ENCODE peak calls at places on chromosomes 6 and 20, in five cellular contexts. Q, R, P, Z and G are unnamed samples.

GRCh38 chr6:152632383-152632782 is 4.8 kb downstream of the SYNE1 start:
- DNase-seq in Z (no peak), Q (no peak), R (no peak), P (no peak), G (no peak)

GRCh38 chr6:157491571-157492232 is 110.7 kb downstream of the ZDHHC14 start:
- DNase-seq in Z (no peak), R (no peak), Q (no peak), P (no peak), G (no peak)

GRCh38 chr20:2237059-2237458 is 58.7 kb upstream of the TGM3 start:
- DNase-seq in Q (peak), R (peak), P (no peak), Z (no peak), G (no peak)

GRCh38 chr6:56708810-56709597 is 66.3 kb upstream of the DST start:
- DNase-seq in Q (no peak), Z (peak), P (no peak), R (peak), G (peak)

GRCh38 chr6:126886106-126886505 is 232.4 kb upstream of the RSPO3 start:
- DNase-seq in R (no peak), Q (no peak), P (no peak), Z (no peak), G (no peak)

GRCh38 chr20:63056236-63057132 is 49.7 kb upstream of the BHLHE23 start:
- DNase-seq in Z (peak), Q (no peak), R (no peak), P (peak), G (peak)

GRCh38 chr20:62232764-62233645 is 5.3 kb upstream of the OSBPL2 start:
- DNase-seq in Z (no peak), P (no peak), R (no peak), Q (no peak), G (no peak)

GRCh38 chr20:4820833-4821518 is 99.3 kb downstream of the PRND start:
- DNase-seq in Z (no peak), Q (no peak), R (peak), P (no peak), G (peak)

GRCh38 chr6:24391208-24391607 is 11.5 kb upstream of the MRS2 start:
- DNase-seq in R (no peak), P (no peak), Q (no peak), Z (no peak), G (no peak)

GRCh38 chr6:116210750-116211425 is 43.0 kb downstream of the TSPYL4 start:
- DNase-seq in Q (no peak), Z (no peak), P (no peak), R (no peak), G (no peak)

GRCh38 chr20:34968020-34968775 is 12.5 kb downstream of the MYH7B start:
- DNase-seq in Z (no peak), P (no peak), R (no peak), Q (no peak), G (no peak)

GRCh38 chr20:3436864-3437574 is 29.6 kb upstream of the DNAAF9 start:
- DNase-seq in Q (no peak), R (no peak), Z (peak), P (no peak), G (no peak)

GRCh38 chr6:125191916-125192609 is 38.5 kb downstream of the TPD52L1 start:
- DNase-seq in Q (peak), P (peak), Z (peak), R (peak), G (no peak)

GRCh38 chr20:46709459-46710148 is at the start of gene SLC2A10:
- DNase-seq in R (no peak), P (peak), Z (peak), Q (no peak), G (no peak)

GRCh38 chr6:98716341-98716740 is 118.0 kb upstream of the POU3F2 start:
- DNase-seq in Z (peak), Q (peak), R (no peak), P (no peak), G (no peak)

GRCh38 chr20:54158856-54159418 is 14.8 kb downstream of the CYP24A1 start:
- DNase-seq in P (no peak), Q (no peak), Z (no peak), R (no peak), G (no peak)

GRCh38 chr6:20569000-20569610 is 34.8 kb downstream of the CDKAL1 start:
- DNase-seq in R (no peak), Q (no peak), Z (no peak), P (no peak), G (no peak)

GRCh38 chr20:2102585-2103453 is 1.2 kb downstream of the STK35 start:
- DNase-seq in Z (peak), R (peak), P (peak), Q (peak), G (peak)

GRCh38 chr6:104955927-104956662 is 812 bp upstream of the LIN28B start:
- DNase-seq in Q (no peak), P (no peak), Z (peak), R (no peak), G (no peak)

GRCh38 chr20:43537921-43538854 is 20.6 kb upstream of the SGK2 start:
- DNase-seq in R (no peak), Z (peak), Q (peak), P (peak), G (peak)

GRCh38 chr20:2760381-2761305 is 39.8 kb downstream of the CPXM1 start:
- DNase-seq in P (no peak), Z (no peak), R (no peak), Q (no peak), G (no peak)

GRCh38 chr6:82396964-82397761 is 33.5 kb downstream of the TPBG start:
- DNase-seq in Z (no peak), P (no peak), R (peak), Q (peak), G (no peak)

GRCh38 chr6:47147175-47147727 is 105.1 kb upstream of the ADGRF1 start:
- DNase-seq in Q (no peak), R (no peak), Z (no peak), P (no peak), G (no peak)

GRCh38 chr6:43284986-43285385 is 13.1 kb upstream of the SLC22A7 start:
- DNase-seq in P (no peak), R (no peak), Z (no peak), Q (no peak), G (no peak)

GRCh38 chr6:85470023-85470410 is 20.1 kb downstream of the NT5E start:
- DNase-seq in R (no peak), P (no peak), Z (no peak), Q (no peak), G (no peak)

GRCh38 chr6:27138837-27139752 is 108.4 kb upstream of the PRSS16 start:
- DNase-seq in Q (no peak), R (no peak), Z (no peak), P (peak), G (no peak)

GRCh38 chr6:21508753-21509152 is 84.8 kb upstream of the SOX4 start:
- DNase-seq in P (no peak), R (no peak), Q (no peak), Z (no peak), G (no peak)

GRCh38 chr20:20953738-20954657 is 152.2 kb downstream of the LINC00237 start:
- DNase-seq in R (no peak), P (no peak), Z (no peak), Q (no peak), G (peak)

GRCh38 chr6:1624071-1624847 is 14.5 kb downstream of the FOXC1 start:
- DNase-seq in R (no peak), P (peak), Q (no peak), Z (no peak), G (no peak)

GRCh38 chr6:163231356-163232014 is 183.0 kb upstream of the QKI start:
- DNase-seq in Z (no peak), Q (no peak), P (no peak), R (no peak), G (no peak)